ENCODE peak calls at places on chromosomes 16 and 17, in seven cellular contexts. One of them, this sample, is unnamed.
A peak's percentile ranks its signal among the peaks of the same experiment; 100 is the strongest.

GRCh38 chr16:11253009-11253994 is 2.7 kb downstream of the SOCS1 start:
- DNase-seq in neuronal stem cell: no peak
- DNase-seq in trophoblast cell: no peak
- DNase-seq in mesendoderm: no peak
- DNase-seq in mesenchymal stem cell: peak; percentile 60
- DNase-seq in IMR-90: peak; percentile 84
- DNase-seq in H1: no peak
- DNase-seq in this sample: no peak

GRCh38 chr17:1413281-1413791 is 13.3 kb upstream of the YWHAE start:
- DNase-seq in neuronal stem cell: no peak
- DNase-seq in mesendoderm: no peak
- DNase-seq in IMR-90: peak; percentile 86
- DNase-seq in mesenchymal stem cell: peak; percentile 73
- DNase-seq in trophoblast cell: no peak
- DNase-seq in H1: no peak
- DNase-seq in this sample: no peak

GRCh38 chr16:50282010-50282538 is 15.7 kb downstream of the ADCY7 start:
- DNase-seq in IMR-90: no peak
- DNase-seq in H1: no peak
- DNase-seq in trophoblast cell: no peak
- DNase-seq in neuronal stem cell: no peak
- DNase-seq in mesendoderm: no peak
- DNase-seq in mesenchymal stem cell: no peak
- DNase-seq in this sample: no peak

GRCh38 chr16:50316848-50317630 is 50.7 kb downstream of the ADCY7 start:
- DNase-seq in mesenchymal stem cell: no peak
- DNase-seq in neuronal stem cell: no peak
- DNase-seq in mesendoderm: no peak
- DNase-seq in IMR-90: no peak
- DNase-seq in H1: no peak
- DNase-seq in trophoblast cell: no peak
- DNase-seq in this sample: no peak

GRCh38 chr16:57372372-57373116 is at the start of gene CX3CL1:
- DNase-seq in mesendoderm: peak; percentile 92
- DNase-seq in IMR-90: peak; percentile 39
- DNase-seq in neuronal stem cell: no peak
- DNase-seq in H1: peak; percentile 77
- DNase-seq in mesenchymal stem cell: peak; percentile 62
- DNase-seq in trophoblast cell: no peak
- DNase-seq in this sample: peak; percentile 86

GRCh38 chr16:27366687-27367462 is 35.1 kb upstream of the IL21R start:
- DNase-seq in trophoblast cell: no peak
- DNase-seq in mesendoderm: no peak
- DNase-seq in neuronal stem cell: no peak
- DNase-seq in mesenchymal stem cell: no peak
- DNase-seq in H1: no peak
- DNase-seq in IMR-90: no peak
- DNase-seq in this sample: no peak

GRCh38 chr17:63601439-63602371 is 1.0 kb downstream of the TACO1 start:
- DNase-seq in mesendoderm: peak; percentile 40
- DNase-seq in H1: no peak
- DNase-seq in trophoblast cell: no peak
- DNase-seq in mesenchymal stem cell: peak; percentile 34
- DNase-seq in IMR-90: peak; percentile 32
- DNase-seq in neuronal stem cell: no peak
- DNase-seq in this sample: no peak

GRCh38 chr16:4428500-4428899 is 2.8 kb downstream of the DNAJA3 start:
- DNase-seq in trophoblast cell: no peak
- DNase-seq in H1: no peak
- DNase-seq in neuronal stem cell: no peak
- DNase-seq in mesendoderm: no peak
- DNase-seq in mesenchymal stem cell: no peak
- DNase-seq in IMR-90: no peak
- DNase-seq in this sample: no peak

GRCh38 chr17:82051776-82052637 is at the start of the genes GPS1 and RFNG:
- DNase-seq in trophoblast cell: peak; percentile 49
- DNase-seq in H1: peak; percentile 86
- DNase-seq in IMR-90: peak; percentile 16
- DNase-seq in mesenchymal stem cell: peak; percentile 54
- DNase-seq in mesendoderm: peak; percentile 53
- DNase-seq in neuronal stem cell: no peak
- DNase-seq in this sample: peak; percentile 75

GRCh38 chr17:48733632-48734327 is 5.2 kb upstream of the HOXB13 start:
- DNase-seq in mesendoderm: no peak
- DNase-seq in mesenchymal stem cell: no peak
- DNase-seq in IMR-90: no peak
- DNase-seq in neuronal stem cell: no peak
- DNase-seq in H1: no peak
- DNase-seq in trophoblast cell: no peak
- DNase-seq in this sample: no peak

GRCh38 chr17:32485261-32485955 is 1.4 kb upstream of the CDK5R1 start:
- DNase-seq in mesendoderm: no peak
- DNase-seq in IMR-90: no peak
- DNase-seq in neuronal stem cell: no peak
- DNase-seq in H1: no peak
- DNase-seq in mesenchymal stem cell: no peak
- DNase-seq in trophoblast cell: no peak
- DNase-seq in this sample: no peak

GRCh38 chr16:49745434-49745833 is 110.5 kb downstream of the ZNF423 start:
- DNase-seq in mesendoderm: no peak
- DNase-seq in IMR-90: no peak
- DNase-seq in neuronal stem cell: no peak
- DNase-seq in trophoblast cell: no peak
- DNase-seq in H1: no peak
- DNase-seq in mesenchymal stem cell: no peak
- DNase-seq in this sample: no peak

GRCh38 chr17:83083368-83084201 is 4.2 kb downstream of the METRNL start:
- DNase-seq in mesenchymal stem cell: peak; percentile 91
- DNase-seq in trophoblast cell: peak; percentile 77
- DNase-seq in IMR-90: peak; percentile 99
- DNase-seq in mesendoderm: peak; percentile 93
- DNase-seq in H1: no peak
- DNase-seq in neuronal stem cell: no peak
- DNase-seq in this sample: peak; percentile 68

GRCh38 chr16:1245452-1246005 is 5.0 kb downstream of the TPSAB1 start:
- DNase-seq in neuronal stem cell: no peak
- DNase-seq in mesenchymal stem cell: no peak
- DNase-seq in H1: no peak
- DNase-seq in mesendoderm: no peak
- DNase-seq in IMR-90: no peak
- DNase-seq in trophoblast cell: no peak
- DNase-seq in this sample: no peak

GRCh38 chr17:38418693-38419507 is 9.4 kb upstream of the ARHGAP23 start:
- DNase-seq in neuronal stem cell: no peak
- DNase-seq in H1: peak; percentile 73
- DNase-seq in trophoblast cell: no peak
- DNase-seq in mesenchymal stem cell: peak; percentile 21
- DNase-seq in mesendoderm: no peak
- DNase-seq in IMR-90: no peak
- DNase-seq in this sample: peak; percentile 71

GRCh38 chr17:55265434-55266021 is 768 bp downstream of the HLF start:
- DNase-seq in mesendoderm: no peak
- DNase-seq in trophoblast cell: no peak
- DNase-seq in neuronal stem cell: no peak
- DNase-seq in H1: peak; percentile 52
- DNase-seq in mesenchymal stem cell: no peak
- DNase-seq in IMR-90: no peak
- DNase-seq in this sample: no peak

GRCh38 chr17:38926290-38927070 is 1.1 kb downstream of the LASP1NB start:
- DNase-seq in IMR-90: no peak
- DNase-seq in H1: no peak
- DNase-seq in neuronal stem cell: no peak
- DNase-seq in trophoblast cell: no peak
- DNase-seq in mesendoderm: no peak
- DNase-seq in mesenchymal stem cell: peak; percentile 68
- DNase-seq in this sample: no peak

GRCh38 chr17:21513012-21513570 is 136.9 kb downstream of the KCNJ12 start:
- DNase-seq in IMR-90: peak; percentile 64
- DNase-seq in mesenchymal stem cell: peak; percentile 70
- DNase-seq in neuronal stem cell: peak; percentile 80
- DNase-seq in trophoblast cell: peak; percentile 46
- DNase-seq in mesendoderm: peak; percentile 84
- DNase-seq in H1: peak; percentile 85
- DNase-seq in this sample: peak; percentile 85

GRCh38 chr17:58306131-58306951 is 22.3 kb downstream of the TSPOAP1 start:
- DNase-seq in mesendoderm: no peak
- DNase-seq in neuronal stem cell: no peak
- DNase-seq in H1: peak; percentile 40
- DNase-seq in trophoblast cell: no peak
- DNase-seq in mesenchymal stem cell: no peak
- DNase-seq in IMR-90: no peak
- DNase-seq in this sample: peak; percentile 39

GRCh38 chr16:78953526-78953925 is 647.0 kb downstream of the MAF start:
- DNase-seq in IMR-90: no peak
- DNase-seq in mesendoderm: no peak
- DNase-seq in neuronal stem cell: no peak
- DNase-seq in H1: no peak
- DNase-seq in trophoblast cell: no peak
- DNase-seq in mesenchymal stem cell: no peak
- DNase-seq in this sample: no peak

GRCh38 chr17:45783593-45784292 is 377 bp upstream of the CRHR1 start:
- DNase-seq in H1: no peak
- DNase-seq in trophoblast cell: no peak
- DNase-seq in mesendoderm: peak; percentile 69
- DNase-seq in IMR-90: no peak
- DNase-seq in mesenchymal stem cell: no peak
- DNase-seq in neuronal stem cell: peak; percentile 59
- DNase-seq in this sample: peak; percentile 80

GRCh38 chr17:11369570-11369969 is 128.6 kb downstream of the SHISA6 start:
- DNase-seq in mesendoderm: no peak
- DNase-seq in mesenchymal stem cell: no peak
- DNase-seq in IMR-90: no peak
- DNase-seq in neuronal stem cell: no peak
- DNase-seq in H1: no peak
- DNase-seq in trophoblast cell: no peak
- DNase-seq in this sample: no peak

GRCh38 chr16:31072540-31073072 is 1.4 kb downstream of the ZNF668 start:
- DNase-seq in H1: no peak
- DNase-seq in mesenchymal stem cell: peak; percentile 75
- DNase-seq in neuronal stem cell: peak; percentile 24
- DNase-seq in trophoblast cell: no peak
- DNase-seq in IMR-90: peak; percentile 69
- DNase-seq in mesendoderm: peak; percentile 65
- DNase-seq in this sample: no peak

GRCh38 chr16:15639061-15639568 is 3.8 kb downstream of the MARF1 start:
- DNase-seq in H1: no peak
- DNase-seq in IMR-90: no peak
- DNase-seq in mesendoderm: no peak
- DNase-seq in mesenchymal stem cell: no peak
- DNase-seq in neuronal stem cell: no peak
- DNase-seq in trophoblast cell: no peak
- DNase-seq in this sample: no peak

GRCh38 chr17:56988901-56989572 is 11.1 kb downstream of the SCPEP1 start:
- DNase-seq in mesenchymal stem cell: no peak
- DNase-seq in neuronal stem cell: no peak
- DNase-seq in mesendoderm: no peak
- DNase-seq in IMR-90: no peak
- DNase-seq in H1: no peak
- DNase-seq in trophoblast cell: no peak
- DNase-seq in this sample: no peak

GRCh38 chr17:28667870-28668269 is 5.9 kb downstream of the SUPT6H start:
- DNase-seq in H1: no peak
- DNase-seq in mesenchymal stem cell: no peak
- DNase-seq in mesendoderm: no peak
- DNase-seq in neuronal stem cell: no peak
- DNase-seq in trophoblast cell: no peak
- DNase-seq in IMR-90: no peak
- DNase-seq in this sample: no peak

GRCh38 chr17:34580685-34581445 is 1.5 kb downstream of the TMEM132E start:
- DNase-seq in trophoblast cell: no peak
- DNase-seq in IMR-90: no peak
- DNase-seq in mesenchymal stem cell: no peak
- DNase-seq in neuronal stem cell: no peak
- DNase-seq in H1: peak; percentile 69
- DNase-seq in mesendoderm: peak; percentile 25
- DNase-seq in this sample: peak; percentile 57

GRCh38 chr16:78375055-78375679 is 275.7 kb downstream of the WWOX start:
- DNase-seq in neuronal stem cell: no peak
- DNase-seq in H1: no peak
- DNase-seq in mesenchymal stem cell: no peak
- DNase-seq in trophoblast cell: no peak
- DNase-seq in mesendoderm: no peak
- DNase-seq in IMR-90: no peak
- DNase-seq in this sample: no peak

GRCh38 chr17:15912416-15912955 is 32.4 kb upstream of the ADORA2B start:
- DNase-seq in mesendoderm: no peak
- DNase-seq in H1: no peak
- DNase-seq in trophoblast cell: no peak
- DNase-seq in neuronal stem cell: no peak
- DNase-seq in IMR-90: no peak
- DNase-seq in mesenchymal stem cell: no peak
- DNase-seq in this sample: no peak

GRCh38 chr17:17082878-17083277 is 40.6 kb downstream of the MPRIP start:
- DNase-seq in trophoblast cell: no peak
- DNase-seq in H1: no peak
- DNase-seq in neuronal stem cell: no peak
- DNase-seq in IMR-90: no peak
- DNase-seq in mesenchymal stem cell: no peak
- DNase-seq in mesendoderm: no peak
- DNase-seq in this sample: no peak
- H3K4me1 ChIP-seq in trophoblast cell: peaks cover 23% of the 10 kb centered on the region
- H3K4me1 ChIP-seq in H1: no peaks in the 10 kb centered on the region
- H3K4me1 ChIP-seq in neuronal stem cell: no peaks in the 10 kb centered on the region
- H3K4me1 ChIP-seq in IMR-90: peaks cover 5% of the 10 kb centered on the region
- H3K4me1 ChIP-seq in mesenchymal stem cell: peaks cover 3% of the 10 kb centered on the region
- H3K4me1 ChIP-seq in mesendoderm: peaks cover 2% of the 10 kb centered on the region
- H3K4me1 ChIP-seq in this sample: no peaks in the 10 kb centered on the region

DNA sequence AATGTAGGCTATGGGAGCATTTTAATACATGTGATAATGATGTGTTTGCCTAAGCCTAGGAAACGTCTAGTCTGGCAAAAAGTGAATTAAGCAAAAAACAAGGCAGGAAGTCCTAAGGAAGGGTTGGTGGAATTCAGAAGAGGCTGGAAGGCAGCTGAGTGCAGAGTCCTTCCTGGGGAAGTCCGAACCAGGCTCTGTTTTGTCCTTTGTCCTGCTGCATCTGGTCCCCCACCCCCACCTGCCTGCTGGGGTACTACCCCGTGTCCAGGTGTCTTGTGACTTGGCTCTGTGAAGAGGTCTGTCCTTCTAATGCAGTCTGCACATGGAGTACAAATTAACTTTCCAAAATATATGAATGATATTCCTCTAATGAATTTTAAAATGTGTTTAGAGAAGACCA is 1.6 kb upstream of the MYH10 start:
- DNase-seq in mesendoderm: peak; percentile 46
- DNase-seq in trophoblast cell: no peak
- DNase-seq in mesenchymal stem cell: no peak
- DNase-seq in H1: peak; percentile 56
- DNase-seq in IMR-90: no peak
- DNase-seq in neuronal stem cell: no peak
- DNase-seq in this sample: peak; percentile 71
- H2AK5ac ChIP-seq in mesendoderm: no peak overlapping the region
- H2AK5ac ChIP-seq in trophoblast cell: no peak overlapping the region
- H2AK5ac ChIP-seq in mesenchymal stem cell: no peak overlapping the region
- H2AK5ac ChIP-seq in H1: no peak overlapping the region
- H2AK5ac ChIP-seq in IMR-90: no peak overlapping the region
- H2AK5ac ChIP-seq in neuronal stem cell: no peak overlapping the region
- H2AK5ac ChIP-seq in this sample: no peak overlapping the region

GRCh38 chr16:17668411-17668810 is 197.7 kb upstream of the XYLT1 start:
- DNase-seq in H1: no peak
- DNase-seq in mesenchymal stem cell: no peak
- DNase-seq in neuronal stem cell: no peak
- DNase-seq in mesendoderm: no peak
- DNase-seq in IMR-90: no peak
- DNase-seq in trophoblast cell: no peak
- DNase-seq in this sample: no peak
- H3K4me1 ChIP-seq in H1: no peaks in the 10 kb centered on the region
- H3K4me1 ChIP-seq in mesenchymal stem cell: no peaks in the 10 kb centered on the region
- H3K4me1 ChIP-seq in neuronal stem cell: no peaks in the 10 kb centered on the region
- H3K4me1 ChIP-seq in mesendoderm: no peaks in the 10 kb centered on the region
- H3K4me1 ChIP-seq in IMR-90: no peaks in the 10 kb centered on the region
- H3K4me1 ChIP-seq in trophoblast cell: no peaks in the 10 kb centered on the region
- H3K4me1 ChIP-seq in this sample: no peaks in the 10 kb centered on the region

GRCh38 chr16:84505249-84506156 is 1.0 kb upstream of the MEAK7 start:
- DNase-seq in mesendoderm: peak; percentile 32
- DNase-seq in IMR-90: no peak
- DNase-seq in H1: no peak
- DNase-seq in neuronal stem cell: no peak
- DNase-seq in trophoblast cell: no peak
- DNase-seq in mesenchymal stem cell: no peak
- DNase-seq in this sample: no peak
- H2AK5ac ChIP-seq in mesendoderm: peak overlapping the region; percentile 82
- H2AK5ac ChIP-seq in IMR-90: peak overlapping the region; percentile 95
- H2AK5ac ChIP-seq in H1: peak overlapping the region; percentile 86
- H2AK5ac ChIP-seq in neuronal stem cell: peak overlapping the region; percentile 99
- H2AK5ac ChIP-seq in trophoblast cell: peak overlapping the region; percentile 87
- H2AK5ac ChIP-seq in mesenchymal stem cell: peak overlapping the region; percentile 14
- H2AK5ac ChIP-seq in this sample: no peak overlapping the region

This sample was measured in H9.